ENCODE peak calls at places on chromosomes 2 and 18, in six cellular contexts. R is H1, V is mesendoderm, O is neuronal stem cell, J is trophoblast cell, S is IMR-90. E is an unnamed sample.

GRCh38 chr2:200609027-200609614 is 23.3 kb downstream of the AOX1 start:
- DNase-seq in O (no peak), S (peak; percentile 89), J (peak; percentile 75), R (no peak), V (no peak), E (peak; percentile 69)

GRCh38 chr2:14114275-14114674 is 518.2 kb upstream of the LRATD1 start:
- DNase-seq in R (no peak), V (no peak), S (no peak), O (no peak), J (no peak), E (no peak)

GRCh38 chr2:233234996-233235395 is 16.5 kb upstream of the ATG16L1 start:
- DNase-seq in V (no peak), J (peak; percentile 73), O (no peak), S (no peak), R (no peak), E (no peak)

GRCh38 chr18:51149605-51150429 is 47.7 kb downstream of the MEX3C start:
- DNase-seq in R (no peak), J (peak; percentile 82), O (no peak), S (peak; percentile 62), V (peak; percentile 75), E (peak; percentile 70)

GRCh38 chr2:226694142-226694541 is 105.5 kb downstream of the IRS1 start:
- DNase-seq in S (no peak), O (no peak), R (no peak), V (no peak), J (no peak), E (no peak)

GRCh38 chr2:180359522-180360282 is 352.6 kb upstream of the CWC22 start:
- DNase-seq in S (no peak), R (no peak), O (no peak), V (peak; percentile 38), J (no peak), E (no peak)

GRCh38 chr18:10406172-10406663 is 48.2 kb upstream of the APCDD1 start:
- DNase-seq in J (no peak), O (no peak), R (no peak), S (no peak), V (peak; percentile 97), E (no peak)

GRCh38 chr2:223735659-223736244 is 101.6 kb downstream of the AP1S3 start:
- DNase-seq in V (no peak), S (peak; percentile 96), O (no peak), R (no peak), J (peak; percentile 54), E (peak; percentile 73)

GRCh38 chr2:97651114-97651513 is 5.3 kb downstream of the COX5B start:
- DNase-seq in J (no peak), V (no peak), S (no peak), R (peak; percentile 14), O (no peak), E (no peak)

GRCh38 chr2:20225294-20226151 is 593 bp upstream of the SDC1 start:
- DNase-seq in J (no peak), V (peak; percentile 76), S (peak; percentile 50), O (peak; percentile 77), R (peak; percentile 87), E (peak; percentile 57)

GRCh38 chr2:167471332-167471731 is 583.1 kb downstream of the XIRP2 start:
- DNase-seq in O (no peak), V (no peak), J (no peak), R (no peak), S (no peak), E (no peak)

GRCh38 chr2:172305066-172305465 is 122.3 kb upstream of the ITGA6 start:
- DNase-seq in V (no peak), O (no peak), J (no peak), R (no peak), S (no peak), E (no peak)

GRCh38 chr2:112579280-112579679 is 5.1 kb upstream of the CHCHD5 start:
- DNase-seq in R (no peak), J (no peak), V (no peak), O (no peak), S (peak; percentile 92), E (peak; percentile 84)

GRCh38 chr2:47299555-47299954 is 103.4 kb upstream of the MSH2 start:
- DNase-seq in J (peak; percentile 78), S (peak; percentile 86), V (peak; percentile 73), O (no peak), R (no peak), E (peak; percentile 89)

GRCh38 chr2:20343128-20343527 is 7.5 kb downstream of the PUM2 start:
- DNase-seq in J (no peak), O (no peak), S (peak; percentile 42), R (no peak), V (peak; percentile 41), E (peak; percentile 67)

GRCh38 chr18:3709166-3709565 is 259.2 kb downstream of the TGIF1 start:
- DNase-seq in R (no peak), J (no peak), S (no peak), V (no peak), O (no peak), E (no peak)

GRCh38 chr2:37523861-37524362 is 147.5 kb downstream of the CDC42EP3 start:
- DNase-seq in S (peak; percentile 82), V (no peak), O (no peak), J (no peak), R (no peak), E (peak; percentile 69)

GRCh38 chr2:218798767-218799504 is 17.0 kb downstream of the CYP27A1 start:
- DNase-seq in O (no peak), R (no peak), V (peak; percentile 98), J (no peak), S (peak; percentile 38), E (peak; percentile 8)

GRCh38 chr2:3575534-3576324 is 669 bp downstream of the RPS7 start:
- DNase-seq in S (no peak), V (no peak), J (peak; percentile 70), O (no peak), R (no peak), E (peak; percentile 33)

GRCh38 chr2:176561706-176562105 is 292.5 kb downstream of the MTX2 start:
- DNase-seq in V (peak; percentile 71), S (peak; percentile 71), R (no peak), J (peak; percentile 82), O (no peak), E (no peak)

GRCh38 chr18:22558945-22559385 is 141.2 kb upstream of the CTAGE1 start:
- DNase-seq in J (no peak), O (no peak), S (peak; percentile 72), V (peak; percentile 44), R (no peak), E (peak; percentile 84)

GRCh38 chr2:133561045-133561852 is 7.0 kb downstream of the NCKAP5 start:
- DNase-seq in J (no peak), V (peak; percentile 54), R (no peak), S (peak; percentile 90), O (peak; percentile 29), E (peak; percentile 53)

GRCh38 chr2:63581266-63581961 is 6.9 kb downstream of the WDPCP start:
- DNase-seq in S (peak; percentile 42), O (no peak), R (no peak), V (no peak), J (no peak), E (no peak)

GRCh38 chr2:188869560-188869959 is 104.6 kb upstream of the COL3A1 start:
- DNase-seq in J (no peak), S (peak; percentile 26), R (no peak), O (no peak), V (peak; percentile 44), E (peak; percentile 22)

DNA sequence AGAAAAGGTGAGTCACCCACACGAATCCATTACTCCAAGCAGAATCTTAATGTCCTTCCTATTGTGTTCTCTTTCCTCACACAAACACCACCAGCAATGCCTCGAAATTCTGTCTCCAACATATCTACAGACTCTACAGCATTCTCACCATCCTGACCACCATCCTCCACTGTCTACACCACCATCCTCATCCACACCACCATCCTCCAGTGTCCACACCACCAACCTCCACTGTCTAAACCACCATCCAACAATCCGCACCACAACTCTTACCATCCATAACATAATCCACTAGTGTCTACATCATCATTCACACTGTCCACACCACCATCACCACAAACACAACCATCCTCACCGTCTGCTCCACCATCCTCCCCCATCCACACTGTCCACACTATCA is 121.6 kb upstream of the ALKAL2 start:
- DNase-seq in O (no peak), R (no peak), S (no peak), J (no peak), V (no peak), E (no peak)
- H4K8ac ChIP-seq in O (no peak overlapping the region), R (peak overlapping the region; percentile 83), S (no peak overlapping the region), J (no peak overlapping the region), V (no peak overlapping the region), E (no peak overlapping the region)

GRCh38 chr18:11570770-11571169 is 38.6 kb upstream of the SLC35G4 start:
- DNase-seq in O (no peak), S (peak; percentile 24), J (no peak), V (no peak), R (no peak), E (peak; percentile 19)
- H3K4me3 ChIP-seq in O (no peak overlapping the region), S (no peak overlapping the region), J (no peak overlapping the region), V (no peak overlapping the region), R (no peak overlapping the region), E (no peak overlapping the region)

GRCh38 chr18:12374398-12374797 is 2.6 kb downstream of the AFG3L2 start:
- DNase-seq in O (no peak), R (no peak), V (no peak), J (no peak), S (no peak), E (no peak)

GRCh38 chr18:12373771-12374116 is 3.3 kb downstream of the AFG3L2 start:
- DNase-seq in V (no peak), S (no peak), O (no peak), J (no peak), R (no peak), E (no peak)

GRCh38 chr18:12376718-12377555 is at the start of gene AFG3L2:
- DNase-seq in R (peak; percentile 100), J (peak; percentile 98), S (peak; percentile 98), V (peak; percentile 100), O (peak; percentile 99), E (peak; percentile 99)

GRCh38 chr18:12377556-12378553 is 828 bp upstream of the AFG3L2 start:
- DNase-seq in V (peak; percentile 75), R (no peak), J (no peak), S (no peak), O (no peak), E (no peak)

GRCh38 chr18:12376034-12376717 is 851 bp downstream of the AFG3L2 start:
- DNase-seq in J (no peak), V (peak; percentile 48), R (no peak), O (no peak), S (no peak), E (peak; percentile 52)
- H3K18ac ChIP-seq in J (peak overlapping the region; percentile 92), V (peak overlapping the region; percentile 95), R (no peak overlapping the region), O (peak overlapping the region; percentile 98), S (no peak overlapping the region), E (peak overlapping the region; percentile 98)

GRCh38 chr2:61536086-61536722 is 2.0 kb downstream of the XPO1 start:
- DNase-seq in R (no peak), J (no peak), S (peak; percentile 16), O (no peak), V (no peak), E (peak; percentile 66)

GRCh38 chr2:61538920-61539559 is 884 bp upstream of the XPO1 start:
- DNase-seq in S (peak; percentile 10), J (no peak), O (peak; percentile 6), V (peak; percentile 69), R (no peak), E (peak; percentile 34)

GRCh38 chr2:61537590-61538178 is 472 bp downstream of the XPO1 start:
- DNase-seq in V (no peak), R (no peak), J (no peak), O (peak; percentile 15), S (no peak), E (no peak)

GRCh38 chr2:61536723-61537581 is 1.2 kb downstream of the XPO1 start:
- DNase-seq in S (peak; percentile 88), O (peak; percentile 84), R (peak; percentile 75), V (peak; percentile 99), J (peak; percentile 92), E (peak; percentile 95)

GRCh38 chr2:61538179-61538919 is at the start of gene XPO1:
- DNase-seq in R (peak; percentile 99), J (peak; percentile 100), O (peak; percentile 100), V (peak; percentile 100), S (peak; percentile 99), E (peak; percentile 100)
- H4K8ac ChIP-seq in R (peak within 1 kb of the TSS; percentile 100), J (peak within 1 kb of the TSS; percentile 93), O (peak within 1 kb of the TSS; percentile 82), V (peak within 1 kb of the TSS; percentile 93), S (peak within 1 kb of the TSS; percentile 97), E (peak within 1 kb of the TSS; percentile 77)